ENCODE peak calls at places on chromosomes 7 and 10, in seven cellular contexts. One of them, this sample, is unnamed.

GRCh38 chr10:117684673-117685211 is 142.2 kb downstream of the EMX2 start:
- DNase-seq in HFFc6: no peak
- DNase-seq in pancreas: no peak
- DNase-seq in endothelial cell: no peak
- DNase-seq in esophagus squamous epithelium: no peak
- DNase-seq in breast epithelium: peak; percentile 21
- DNase-seq in AG04449: no peak
- DNase-seq in this sample: no peak

GRCh38 chr10:62058476-62058875 is 157.0 kb downstream of the ARID5B start:
- DNase-seq in endothelial cell: no peak
- DNase-seq in pancreas: no peak
- DNase-seq in breast epithelium: no peak
- DNase-seq in esophagus squamous epithelium: no peak
- DNase-seq in HFFc6: no peak
- DNase-seq in AG04449: no peak
- DNase-seq in this sample: no peak

GRCh38 chr7:120256719-120257118 is 16.3 kb upstream of the KCND2 start:
- DNase-seq in endothelial cell: no peak
- DNase-seq in AG04449: no peak
- DNase-seq in esophagus squamous epithelium: no peak
- DNase-seq in breast epithelium: no peak
- DNase-seq in pancreas: no peak
- DNase-seq in HFFc6: no peak
- DNase-seq in this sample: no peak

GRCh38 chr10:127012769-127013152 is 107.5 kb downstream of the DOCK1 start:
- DNase-seq in breast epithelium: peak; percentile 87
- DNase-seq in HFFc6: no peak
- DNase-seq in pancreas: peak; percentile 93
- DNase-seq in endothelial cell: no peak
- DNase-seq in AG04449: no peak
- DNase-seq in esophagus squamous epithelium: no peak
- DNase-seq in this sample: no peak

GRCh38 chr10:132111871-132112341 is 46.2 kb downstream of the JAKMIP3 start:
- DNase-seq in HFFc6: no peak
- DNase-seq in breast epithelium: no peak
- DNase-seq in endothelial cell: peak; percentile 1
- DNase-seq in AG04449: no peak
- DNase-seq in esophagus squamous epithelium: no peak
- DNase-seq in pancreas: no peak
- DNase-seq in this sample: peak; percentile 10

GRCh38 chr10:29189272-29189671 is 99.6 kb upstream of the LYZL1 start:
- DNase-seq in AG04449: peak; percentile 14
- DNase-seq in breast epithelium: peak; percentile 43
- DNase-seq in pancreas: no peak
- DNase-seq in endothelial cell: no peak
- DNase-seq in esophagus squamous epithelium: no peak
- DNase-seq in HFFc6: no peak
- DNase-seq in this sample: no peak

GRCh38 chr10:129021597-129022304 is 445.3 kb upstream of the MGMT start:
- DNase-seq in HFFc6: no peak
- DNase-seq in endothelial cell: peak; percentile 15
- DNase-seq in AG04449: no peak
- DNase-seq in esophagus squamous epithelium: no peak
- DNase-seq in pancreas: no peak
- DNase-seq in breast epithelium: no peak
- DNase-seq in this sample: no peak

GRCh38 chr10:89414146-89414878 is at the start of gene IFIT5:
- DNase-seq in esophagus squamous epithelium: no peak
- DNase-seq in endothelial cell: peak; percentile 77
- DNase-seq in pancreas: peak; percentile 60
- DNase-seq in AG04449: no peak
- DNase-seq in HFFc6: peak; percentile 52
- DNase-seq in breast epithelium: peak; percentile 48
- DNase-seq in this sample: peak; percentile 66

GRCh38 chr7:139909379-139910050 is 80.5 kb downstream of the TBXAS1 start:
- DNase-seq in pancreas: no peak
- DNase-seq in breast epithelium: no peak
- DNase-seq in endothelial cell: no peak
- DNase-seq in HFFc6: no peak
- DNase-seq in AG04449: peak; percentile 7
- DNase-seq in esophagus squamous epithelium: no peak
- DNase-seq in this sample: no peak

GRCh38 chr10:1347962-1348772 is 292.0 kb downstream of the WDR37 start:
- DNase-seq in pancreas: no peak
- DNase-seq in endothelial cell: no peak
- DNase-seq in breast epithelium: no peak
- DNase-seq in esophagus squamous epithelium: no peak
- DNase-seq in HFFc6: no peak
- DNase-seq in AG04449: no peak
- DNase-seq in this sample: no peak

GRCh38 chr10:26857991-26858706 is 2.6 kb downstream of the ABI1 start:
- DNase-seq in AG04449: no peak
- DNase-seq in HFFc6: peak; percentile 28
- DNase-seq in pancreas: no peak
- DNase-seq in breast epithelium: no peak
- DNase-seq in esophagus squamous epithelium: no peak
- DNase-seq in endothelial cell: no peak
- DNase-seq in this sample: no peak
- TF ChIP-seq CTCF in AG04449: no peak
- TF ChIP-seq CTCF in HFFc6: no peak
- TF ChIP-seq CTCF in pancreas: no peak
- TF ChIP-seq CTCF in breast epithelium: no peak
- TF ChIP-seq CTCF in esophagus squamous epithelium: no peak
- TF ChIP-seq CTCF in endothelial cell: no peak
- TF ChIP-seq CTCF in this sample: no peak

GRCh38 chr7:44084695-44085094 is 2.4 kb upstream of the POLM start:
- DNase-seq in endothelial cell: no peak
- DNase-seq in breast epithelium: no peak
- DNase-seq in pancreas: no peak
- DNase-seq in AG04449: no peak
- DNase-seq in HFFc6: no peak
- DNase-seq in esophagus squamous epithelium: no peak
- DNase-seq in this sample: no peak

GRCh38 chr7:44087914-44088838 is 5.8 kb upstream of the POLM start:
- DNase-seq in esophagus squamous epithelium: no peak
- DNase-seq in breast epithelium: no peak
- DNase-seq in pancreas: no peak
- DNase-seq in AG04449: peak; percentile 67
- DNase-seq in HFFc6: peak; percentile 94
- DNase-seq in endothelial cell: no peak
- DNase-seq in this sample: no peak

GRCh38 chr7:44086627-44087026 is 4.3 kb upstream of the POLM start:
- DNase-seq in endothelial cell: no peak
- DNase-seq in AG04449: no peak
- DNase-seq in HFFc6: no peak
- DNase-seq in breast epithelium: no peak
- DNase-seq in pancreas: no peak
- DNase-seq in esophagus squamous epithelium: no peak
- DNase-seq in this sample: no peak

GRCh38 chr7:44083796-44084195 is 1.5 kb upstream of the POLM start:
- DNase-seq in breast epithelium: no peak
- DNase-seq in endothelial cell: no peak
- DNase-seq in HFFc6: no peak
- DNase-seq in pancreas: no peak
- DNase-seq in AG04449: no peak
- DNase-seq in esophagus squamous epithelium: no peak
- DNase-seq in this sample: no peak

GRCh38 chr7:44085549-44085948 is 3.2 kb upstream of the POLM start:
- DNase-seq in AG04449: no peak
- DNase-seq in esophagus squamous epithelium: no peak
- DNase-seq in endothelial cell: no peak
- DNase-seq in breast epithelium: no peak
- DNase-seq in pancreas: no peak
- DNase-seq in HFFc6: no peak
- DNase-seq in this sample: no peak
- TF ChIP-seq CTCF in AG04449: peak; percentile 12
- TF ChIP-seq CTCF in esophagus squamous epithelium: no peak
- TF ChIP-seq CTCF in endothelial cell: no peak
- TF ChIP-seq CTCF in breast epithelium: no peak
- TF ChIP-seq CTCF in pancreas: no peak
- TF ChIP-seq CTCF in HFFc6: peak; percentile 54
- TF ChIP-seq CTCF in this sample: no peak

DNA sequence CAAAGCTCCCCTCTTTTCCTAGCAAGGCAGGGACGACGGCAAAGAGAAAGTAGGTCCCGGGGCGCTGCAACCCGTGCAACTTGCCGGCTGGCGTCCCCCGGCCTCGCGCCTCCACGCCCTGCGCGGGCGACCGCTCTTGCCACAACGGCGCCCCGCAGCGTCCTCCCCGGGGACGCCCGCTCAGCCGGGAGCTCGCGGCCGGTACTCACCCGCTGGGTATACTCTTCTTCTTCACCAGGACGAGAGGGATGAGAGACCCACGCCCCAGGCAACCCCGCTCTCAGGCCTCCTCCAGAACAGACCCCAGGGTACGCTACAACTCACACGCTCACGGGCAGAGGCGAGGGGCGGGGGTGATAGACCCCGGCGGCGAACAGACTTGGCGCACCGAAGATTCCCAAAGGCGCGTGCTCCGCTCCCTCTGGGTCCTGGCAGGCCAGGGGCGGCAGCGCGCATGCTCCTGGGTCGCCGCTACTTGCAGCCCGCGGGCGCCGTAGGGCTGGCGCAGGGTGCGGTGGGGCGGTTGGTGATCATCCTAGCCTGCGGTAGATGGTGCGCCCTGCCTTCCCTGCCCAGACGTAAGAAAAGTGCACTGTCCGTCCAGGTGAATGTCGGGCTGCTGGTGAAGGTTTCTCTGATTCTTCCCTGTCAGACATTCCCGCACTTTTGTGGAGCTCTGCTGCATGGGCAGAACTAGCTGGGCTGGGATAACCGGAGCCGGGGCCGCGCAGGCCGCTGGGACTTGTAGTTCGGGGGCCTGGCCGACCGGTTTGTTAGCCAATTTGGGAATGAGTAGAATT is at the start of gene CC2D2B:
- DNase-seq in endothelial cell: peak; percentile 87
- DNase-seq in breast epithelium: peak; percentile 70
- DNase-seq in pancreas: peak; percentile 73
- DNase-seq in esophagus squamous epithelium: peak; percentile 28
- DNase-seq in HFFc6: peak; percentile 72
- DNase-seq in AG04449: no peak
- DNase-seq in this sample: peak; percentile 38
- TF ChIP-seq CTCF in endothelial cell: no peak
- TF ChIP-seq CTCF in breast epithelium: no peak
- TF ChIP-seq CTCF in pancreas: no peak
- TF ChIP-seq CTCF in esophagus squamous epithelium: no peak
- TF ChIP-seq CTCF in HFFc6: peak; percentile 39
- TF ChIP-seq CTCF in AG04449: peak; percentile 21
- TF ChIP-seq CTCF in this sample: no peak

DNA sequence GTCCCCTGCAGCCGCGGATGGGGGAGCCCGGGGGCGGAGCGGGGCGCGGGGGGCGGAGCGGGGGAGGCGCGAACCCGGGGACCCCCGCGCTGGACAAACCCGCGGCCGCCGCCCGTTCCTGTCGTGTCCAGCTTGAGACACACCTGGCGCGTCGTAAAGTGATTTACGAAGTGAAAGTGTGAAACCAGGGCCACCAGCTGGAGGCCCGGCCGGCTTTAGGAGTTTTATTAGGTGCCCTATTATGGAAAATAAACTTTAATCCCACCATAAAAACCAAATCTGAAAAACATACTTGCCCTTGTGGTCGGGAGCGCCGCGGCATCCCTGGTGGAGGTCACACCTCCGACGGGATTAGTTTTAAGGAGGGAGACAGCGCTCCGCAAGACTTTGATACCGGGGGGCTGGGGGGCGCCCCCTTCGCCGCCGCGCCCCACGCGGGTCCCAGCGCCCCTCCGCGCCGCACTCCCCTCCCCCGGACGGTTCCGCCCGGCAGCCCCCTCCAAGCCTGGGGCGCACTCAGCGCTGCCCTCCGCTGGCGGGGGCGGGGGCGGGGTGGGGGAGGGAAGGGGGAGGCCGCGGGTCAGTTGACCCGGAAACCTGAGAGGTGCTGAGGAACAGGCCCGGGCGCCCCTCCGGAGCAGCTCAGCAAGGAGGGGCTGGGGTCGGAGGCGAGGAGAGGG is 10.3 kb downstream of the MNX1 start:
- DNase-seq in AG04449: no peak
- DNase-seq in breast epithelium: no peak
- DNase-seq in endothelial cell: no peak
- DNase-seq in pancreas: no peak
- DNase-seq in esophagus squamous epithelium: no peak
- DNase-seq in HFFc6: no peak
- DNase-seq in this sample: no peak
- TF ChIP-seq CTCF in AG04449: no peak
- TF ChIP-seq CTCF in breast epithelium: no peak
- TF ChIP-seq CTCF in endothelial cell: no peak
- TF ChIP-seq CTCF in pancreas: no peak
- TF ChIP-seq CTCF in esophagus squamous epithelium: no peak
- TF ChIP-seq CTCF in HFFc6: no peak
- TF ChIP-seq CTCF in this sample: no peak

DNA sequence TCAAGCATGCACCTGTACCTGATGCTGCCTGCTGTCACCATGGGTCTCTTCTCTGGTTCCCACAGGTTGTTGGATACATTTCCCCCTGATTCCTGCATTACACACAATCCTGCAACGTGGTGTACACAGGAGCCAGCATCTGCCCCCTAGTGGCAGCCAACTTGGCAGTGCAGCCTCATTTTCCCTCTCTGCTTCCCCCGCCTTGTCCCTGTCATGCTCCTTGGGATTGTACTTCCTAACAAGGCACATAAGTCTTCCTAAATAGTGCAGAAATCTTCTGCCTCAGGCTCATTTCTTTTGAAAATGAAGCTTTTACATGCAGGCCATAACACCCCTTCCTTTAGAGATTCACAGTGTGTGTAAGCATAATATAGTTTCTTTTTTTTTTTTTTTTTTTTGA is 387.5 kb downstream of the CCSER2 start:
- DNase-seq in endothelial cell: peak; percentile 72
- DNase-seq in pancreas: no peak
- DNase-seq in HFFc6: no peak
- DNase-seq in esophagus squamous epithelium: no peak
- DNase-seq in AG04449: no peak
- DNase-seq in breast epithelium: no peak
- DNase-seq in this sample: no peak
- TF ChIP-seq CTCF in endothelial cell: peak; percentile 81
- TF ChIP-seq CTCF in pancreas: no peak
- TF ChIP-seq CTCF in HFFc6: no peak
- TF ChIP-seq CTCF in esophagus squamous epithelium: peak; percentile 14
- TF ChIP-seq CTCF in AG04449: peak; percentile 50
- TF ChIP-seq CTCF in breast epithelium: no peak
- TF ChIP-seq CTCF in this sample: no peak

This sample was measured in natural killer cell.